ENCODE peak calls at places on chromosomes 16 and 17, in four cellular contexts. K is K562, F is GM12878, D is HepG2. Q is an unnamed sample.
A peak's percentile ranks its signal among the peaks of the same experiment; 100 is the strongest.

GRCh38 chr16:30151091-30151490 is 28.1 kb upstream of the MAPK3 start:
- DNase-seq in K (no peak), F (no peak), D (no peak), Q (no peak)

GRCh38 chr17:4969551-4970231 is 2.1 kb upstream of the SPAG7 start:
- DNase-seq in K (no peak), F (no peak), D (peak; percentile 46), Q (no peak)

GRCh38 chr17:59491353-59492090 is 73.9 kb upstream of the DHX40 start:
- DNase-seq in K (no peak), F (no peak), D (no peak), Q (no peak)

GRCh38 chr17:8610558-8610957 is 20.0 kb downstream of the MYH10 start:
- DNase-seq in K (no peak), F (no peak), D (no peak), Q (no peak)

GRCh38 chr17:72861811-72862210 is 230.7 kb downstream of the SLC39A11 start:
- DNase-seq in K (no peak), F (no peak), D (no peak), Q (no peak)

GRCh38 chr17:9432867-9433495 is 142.6 kb downstream of the STX8 start:
- DNase-seq in K (no peak), F (no peak), D (no peak), Q (no peak)

GRCh38 chr17:30921544-30922196 is at the start of gene ADAP2:
- DNase-seq in K (peak; percentile 72), F (no peak), D (no peak), Q (peak; percentile 46)

GRCh38 chr16:4938683-4939030 is 1.7 kb upstream of the PPL start:
- DNase-seq in K (no peak), F (no peak), D (no peak), Q (no peak)

GRCh38 chr17:49469831-49470568 is 25.1 kb upstream of the NGFR start:
- DNase-seq in K (no peak), F (no peak), D (no peak), Q (no peak)

GRCh38 chr16:55008836-55009510 is 78.3 kb downstream of the IRX5 start:
- DNase-seq in K (no peak), F (no peak), D (no peak), Q (no peak)

GRCh38 chr17:17628388-17629008 is 37.0 kb upstream of the PEMT start:
- DNase-seq in K (no peak), F (peak; percentile 15), D (no peak), Q (no peak)

GRCh38 chr16:85396879-85397871 is 215.9 kb upstream of the GSE1 start:
- DNase-seq in K (peak; percentile 75), F (no peak), D (peak; percentile 49), Q (no peak)

GRCh38 chr17:82255573-82255972 is 17.9 kb downstream of the CSNK1D start:
- DNase-seq in K (no peak), F (no peak), D (no peak), Q (no peak)

GRCh38 chr17:80631142-80632045 is 86.8 kb downstream of the RPTOR start:
- DNase-seq in K (no peak), F (no peak), D (no peak), Q (no peak)

GRCh38 chr16:8621221-8621571 is 302 bp upstream of the METTL22 start:
- DNase-seq in K (no peak), F (no peak), D (no peak), Q (no peak)

GRCh38 chr16:86566966-86567700 is 504 bp downstream of the FOXC2 start:
- DNase-seq in K (no peak), F (no peak), D (no peak), Q (peak; percentile 46)
- TF ChIP-seq FOXK2 in K (no peak), F (no peak), D (no peak), Q (no peak)

DNA sequence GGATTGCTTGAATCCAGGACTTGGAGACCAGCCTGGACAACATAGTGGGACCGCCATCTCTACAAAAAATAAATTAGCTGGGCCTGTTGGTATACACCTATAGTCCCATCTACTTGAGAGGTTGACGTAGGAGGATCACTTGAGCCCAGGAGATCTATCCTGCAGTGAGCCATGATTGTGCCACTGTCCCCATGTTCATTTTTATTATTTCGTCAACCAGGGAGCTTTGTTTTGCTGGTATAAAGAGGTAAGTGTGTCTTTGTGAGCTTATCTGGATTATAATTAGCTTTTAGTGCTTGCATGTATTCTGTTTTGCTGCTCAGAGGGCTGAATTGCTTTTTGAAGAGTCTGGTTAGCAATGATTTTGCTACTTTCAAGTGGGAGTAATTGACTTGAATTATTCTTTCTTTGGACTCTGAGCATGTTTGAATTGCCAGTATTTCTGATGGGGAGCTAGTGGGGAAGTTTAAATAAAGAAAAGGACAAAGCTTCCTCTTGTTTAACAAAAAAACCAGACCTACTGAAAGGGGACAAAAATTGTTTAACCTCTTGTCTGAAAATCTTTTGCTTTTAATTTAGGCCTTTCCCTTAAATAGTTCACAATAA is 31.6 kb upstream of the BCAS3 start:
- DNase-seq in K (no peak), F (no peak), D (no peak), Q (no peak)
- TF ChIP-seq TARDBP in K (no peak), F (no peak), D (no peak), Q (no peak)

GRCh38 chr16:67443299-67443698 is 12.4 kb downstream of the HSD11B2 start:
- DNase-seq in K (no peak), F (no peak), D (no peak), Q (no peak)
- TF ChIP-seq FOXK2 in K (no peak), F (no peak), D (no peak), Q (no peak)

GRCh38 chr16:64981568-64982281 is 140.1 kb downstream of the CDH11 start:
- DNase-seq in K (no peak), F (no peak), D (no peak), Q (no peak)

GRCh38 chr16:64982581-64982980 is 139.3 kb downstream of the CDH11 start:
- DNase-seq in K (no peak), F (no peak), D (no peak), Q (no peak)

GRCh38 chr16:64983226-64983625 is 138.6 kb downstream of the CDH11 start:
- DNase-seq in K (no peak), F (no peak), D (no peak), Q (no peak)

GRCh38 chr16:64989050-64989449 is 132.8 kb downstream of the CDH11 start:
- DNase-seq in K (no peak), F (no peak), D (no peak), Q (no peak)

GRCh38 chr16:64983983-64984382 is 137.9 kb downstream of the CDH11 start:
- DNase-seq in K (peak; percentile 24), F (no peak), D (peak; percentile 5), Q (peak; percentile 27)
- TF ChIP-seq TARDBP in K (no peak), F (no peak), D (no peak), Q (no peak)

DNA sequence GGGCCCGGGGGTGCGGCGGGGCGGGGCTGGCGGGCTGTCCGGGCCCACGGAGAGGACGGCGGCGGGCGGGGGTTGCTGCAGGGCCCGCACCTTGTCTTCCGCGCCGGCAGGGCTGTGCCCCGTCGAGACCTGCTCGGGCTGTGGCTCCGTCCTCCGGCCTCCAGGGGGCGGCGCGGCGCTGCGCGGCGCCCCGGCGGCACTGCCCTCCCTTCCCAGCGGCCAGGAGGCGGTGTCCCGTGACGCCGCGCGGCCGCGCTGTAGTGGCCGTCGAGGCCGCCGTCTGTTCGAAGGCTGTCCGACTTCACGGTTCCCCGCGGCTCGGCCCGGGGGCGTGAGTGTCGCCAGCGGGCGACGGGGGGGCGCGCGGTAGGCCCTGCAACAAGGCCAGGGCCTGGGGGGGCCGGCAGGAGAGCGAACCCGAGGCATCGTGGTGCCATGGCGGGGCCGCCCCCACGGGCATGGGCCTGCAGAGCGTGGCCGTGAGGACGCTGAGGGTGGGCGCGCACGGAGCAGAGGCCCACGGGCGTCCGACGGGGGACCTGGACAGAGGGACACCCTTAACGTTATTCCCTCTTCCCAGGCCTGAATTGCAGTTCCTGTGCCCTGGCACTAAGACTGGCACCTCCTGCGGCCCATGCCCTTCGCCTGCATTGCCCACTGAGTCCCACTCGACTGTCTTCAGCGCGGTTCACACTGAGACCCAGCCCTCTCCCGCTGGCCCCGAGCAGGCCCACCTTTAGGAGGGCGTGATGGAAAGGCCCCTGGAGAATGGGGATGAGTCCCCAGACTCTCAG is at the start of gene PLEKHG4:
- DNase-seq in K (no peak), F (peak; percentile 13), D (peak; percentile 69), Q (peak; percentile 95)
- TF ChIP-seq FOXK2 in K (peak; percentile 29), F (no peak), D (no peak), Q (no peak)

GRCh38 chr16:48136547-48137360 is 19.0 kb downstream of the ABCC12 start:
- DNase-seq in K (no peak), F (no peak), D (no peak), Q (no peak)

GRCh38 chr16:48138543-48138942 is 17.2 kb downstream of the ABCC12 start:
- DNase-seq in K (no peak), F (no peak), D (no peak), Q (no peak)

GRCh38 chr16:48137822-48138221 is 18.0 kb downstream of the ABCC12 start:
- DNase-seq in K (no peak), F (no peak), D (no peak), Q (no peak)

GRCh38 chr16:48143816-48144215 is 12.0 kb downstream of the ABCC12 start:
- DNase-seq in K (no peak), F (no peak), D (no peak), Q (no peak)

GRCh38 chr16:48139517-48139916 is 16.3 kb downstream of the ABCC12 start:
- DNase-seq in K (no peak), F (no peak), D (no peak), Q (no peak)
- TF ChIP-seq TARDBP in K (no peak), F (no peak), D (no peak), Q (no peak)

DNA sequence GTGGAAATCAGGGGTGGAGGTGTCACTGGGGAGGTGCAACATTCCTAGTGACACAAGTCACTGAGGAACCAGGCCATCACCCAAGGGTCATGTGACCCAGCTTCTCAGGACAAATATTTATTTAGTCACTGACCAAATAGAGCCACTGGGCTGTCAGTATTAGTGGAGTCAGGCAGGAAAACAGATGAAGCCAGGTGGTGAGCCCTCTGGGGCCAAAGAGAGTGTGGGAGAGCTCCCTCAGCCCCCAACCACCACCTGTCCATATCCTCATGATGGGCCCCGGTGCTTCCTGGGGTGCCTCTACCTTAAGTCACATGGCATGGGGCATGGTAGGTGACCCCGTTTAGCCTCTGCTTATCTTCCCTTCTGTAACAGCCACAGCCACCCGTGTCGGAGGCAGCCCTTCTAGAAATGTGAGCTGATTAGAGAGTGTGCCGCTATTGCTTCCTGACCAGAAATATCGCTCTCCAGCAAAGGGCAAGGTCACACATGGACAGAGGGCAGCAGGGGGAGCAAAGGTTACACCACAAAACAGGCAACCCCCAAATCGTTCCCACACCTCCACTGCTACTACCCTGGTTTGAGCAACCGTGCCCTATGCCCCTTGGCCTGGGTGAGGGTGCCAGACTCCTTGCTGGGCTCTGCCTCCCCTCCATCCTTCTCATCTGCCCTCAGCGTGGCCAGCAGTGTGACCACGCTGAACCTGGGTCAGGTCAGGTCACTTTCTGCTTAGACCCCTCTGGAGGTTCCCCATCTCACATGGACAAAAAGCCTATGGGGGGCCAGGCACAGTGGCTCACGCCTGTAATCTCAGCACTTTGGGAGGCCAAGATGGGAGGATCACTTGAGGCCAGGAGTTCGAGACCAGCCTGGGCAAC is 8.6 kb upstream of the AKTIP start:
- DNase-seq in K (no peak), F (no peak), D (peak; percentile 98), Q (no peak)
- TF ChIP-seq FOXK2 in K (no peak), F (no peak), D (peak; percentile 6), Q (no peak)